ENCODE peak calls at places on chromosomes 5 and 9, in ten cellular contexts. R, N, V, Y, J, C, K, H, M and U are unnamed samples.

GRCh38 chr5:37391591-37391990 is 12.5 kb downstream of the WDR70 start:
- DNase-seq in V (no peak), N (no peak), H (no peak), R (no peak), J (no peak), C (no peak), K (no peak), Y (no peak), M (no peak), U (no peak)

GRCh38 chr5:174340221-174340620 is 294.7 kb downstream of the NSG2 start:
- DNase-seq in M (no peak), C (no peak), K (no peak), H (no peak), N (no peak), Y (no peak), V (no peak), J (no peak), R (no peak), U (no peak)

GRCh38 chr9:127011772-127012171 is 97.2 kb downstream of the RALGPS1 start:
- DNase-seq in Y (peak; percentile 13), C (no peak), H (no peak), K (no peak), N (no peak), R (no peak), V (no peak), M (no peak), J (no peak), U (no peak)

GRCh38 chr9:91359734-91360470 is 1.8 kb downstream of the AUH start:
- DNase-seq in V (no peak), M (no peak), N (no peak), R (no peak), J (no peak), C (no peak), H (no peak), K (no peak), Y (peak; percentile 14), U (no peak)

GRCh38 chr5:156589859-156590216 is 260.3 kb upstream of the PPP1R2B start:
- DNase-seq in R (no peak), M (no peak), H (no peak), J (no peak), K (no peak), C (no peak), Y (no peak), N (no peak), V (no peak), U (no peak)

GRCh38 chr5:36739751-36740221 is 133.4 kb downstream of the SLC1A3 start:
- DNase-seq in Y (peak; percentile 89), J (peak; percentile 82), V (peak; percentile 67), H (peak; percentile 68), K (peak; percentile 65), M (peak; percentile 87), C (peak; percentile 57), R (peak; percentile 73), N (peak; percentile 70), U (peak; percentile 89)

GRCh38 chr5:54180616-54181015 is 129.8 kb downstream of the ARL15 start:
- DNase-seq in K (no peak), H (no peak), J (no peak), R (no peak), Y (no peak), V (no peak), C (no peak), N (no peak), M (no peak), U (no peak)

GRCh38 chr5:6634327-6634713 is 1.1 kb downstream of the SRD5A1 start:
- DNase-seq in C (peak; percentile 47), M (no peak), R (no peak), N (no peak), Y (peak; percentile 50), V (no peak), J (no peak), H (no peak), K (no peak), U (no peak)

GRCh38 chr5:107365355-107366109 is 305.2 kb downstream of the EFNA5 start:
- DNase-seq in V (no peak), N (no peak), J (no peak), K (no peak), M (no peak), H (no peak), C (no peak), Y (peak; percentile 3), R (no peak), U (no peak)

GRCh38 chr9:20684865-20685696 is 1.0 kb downstream of the FOCAD start:
- DNase-seq in C (no peak), Y (peak; percentile 83), J (no peak), M (no peak), R (no peak), V (peak; percentile 45), N (peak; percentile 53), K (no peak), H (no peak), U (no peak)

GRCh38 chr9:2132484-2133082 is 117.4 kb downstream of the SMARCA2 start:
- DNase-seq in V (no peak), Y (peak; percentile 51), C (peak; percentile 44), N (peak; percentile 19), M (no peak), J (peak; percentile 23), R (peak; percentile 6), H (no peak), K (no peak), U (no peak)

GRCh38 chr9:122526602-122527001 is 491 bp downstream of the OR1N1 start:
- DNase-seq in N (no peak), Y (no peak), J (no peak), C (no peak), R (no peak), K (no peak), V (no peak), M (no peak), H (no peak), U (no peak)

GRCh38 chr5:83197326-83197725 is 120.0 kb downstream of the XRCC4 start:
- DNase-seq in R (no peak), M (no peak), V (no peak), H (no peak), K (no peak), J (no peak), C (peak; percentile 14), N (no peak), Y (no peak), U (no peak)

GRCh38 chr9:136201609-136202448 is 3.1 kb downstream of the LHX3 start:
- DNase-seq in V (no peak), J (no peak), K (no peak), Y (no peak), C (peak; percentile 63), R (no peak), H (no peak), N (no peak), M (no peak), U (no peak)

DNA sequence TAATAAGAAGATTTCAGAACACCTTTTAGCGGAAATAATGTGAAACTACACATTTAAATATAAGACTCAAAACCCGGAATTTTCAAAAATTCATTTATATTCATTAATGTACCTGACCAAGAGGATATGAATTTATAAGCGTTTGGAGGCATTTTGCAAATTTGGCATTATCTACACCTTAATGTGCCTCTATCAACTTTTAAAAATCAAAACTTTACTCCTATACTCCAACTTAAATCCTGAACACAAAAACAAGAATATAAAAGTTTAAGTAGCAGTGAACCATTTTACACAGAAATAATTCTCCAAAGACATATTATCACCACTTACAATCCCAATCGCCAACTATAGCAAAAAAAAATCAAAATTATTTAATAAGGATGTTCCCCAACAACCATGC is 3.9 kb downstream of the ZNF608 start:
- DNase-seq in J (no peak), Y (no peak), K (no peak), V (no peak), M (no peak), N (no peak), C (no peak), R (no peak), H (no peak), U (no peak)
- H3K4me1 ChIP-seq in J (no peaks in the 10 kb centered on the region), Y (peaks cover 53% of the 10 kb centered on the region), K (no peaks in the 10 kb centered on the region), V (peaks cover 19% of the 10 kb centered on the region), M (peaks cover 3% of the 10 kb centered on the region), N (no peaks in the 10 kb centered on the region), C (peaks cover 5% of the 10 kb centered on the region), R (peaks cover 65% of the 10 kb centered on the region), H (peaks cover 61% of the 10 kb centered on the region), U (peaks cover 24% of the 10 kb centered on the region)

DNA sequence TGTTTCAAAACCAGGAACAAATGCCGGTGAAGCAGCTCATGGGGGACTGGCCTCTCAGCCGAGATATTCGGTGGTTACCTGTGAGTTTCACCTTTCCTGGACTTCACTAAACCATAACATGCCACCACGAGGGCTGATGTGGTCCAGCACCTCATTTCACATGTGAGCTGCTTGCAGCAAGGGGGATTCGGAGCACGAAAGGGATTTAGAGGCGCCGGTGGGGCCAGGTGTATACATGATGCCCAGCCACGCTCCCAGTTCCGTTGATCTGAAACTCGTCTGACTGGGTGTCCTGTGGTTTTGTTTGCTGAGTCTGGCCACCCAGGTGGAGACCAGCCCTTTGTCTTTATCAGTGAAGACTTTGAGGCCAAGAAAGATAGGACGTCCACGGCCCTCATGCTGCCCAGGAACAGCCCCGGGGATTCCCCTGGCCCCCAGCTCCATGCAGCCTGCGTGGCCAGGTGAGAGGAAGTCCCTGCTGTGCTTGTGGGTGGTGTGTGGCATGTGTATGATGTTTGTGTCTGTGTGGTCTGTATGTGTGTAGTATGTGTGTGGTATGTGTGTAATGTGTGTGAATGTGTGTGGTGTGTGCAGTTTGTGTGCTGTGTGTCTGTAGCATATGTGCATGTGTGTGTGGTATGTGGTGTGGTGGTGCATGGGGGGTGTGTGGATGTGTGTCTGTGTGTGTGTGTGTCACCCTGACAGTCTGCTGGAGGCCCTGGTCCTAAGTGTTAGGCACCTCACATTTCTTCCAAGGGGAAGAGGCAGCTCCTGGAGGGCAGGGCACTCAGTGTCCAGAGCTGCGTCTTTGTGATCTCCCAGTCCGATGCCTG is 23.4 kb downstream of the PHF2 start:
- DNase-seq in H (peak; percentile 40), C (no peak), M (no peak), N (no peak), Y (no peak), V (no peak), J (no peak), K (no peak), R (no peak), U (no peak)
- H3K4me1 ChIP-seq in H (peaks cover 31% of the 10 kb centered on the region), C (no peaks in the 10 kb centered on the region), M (peaks cover 21% of the 10 kb centered on the region), N (peaks cover 30% of the 10 kb centered on the region), Y (no peaks in the 10 kb centered on the region), V (no peaks in the 10 kb centered on the region), J (peaks cover 6% of the 10 kb centered on the region), K (peaks cover 45% of the 10 kb centered on the region), R (peaks cover 6% of the 10 kb centered on the region), U (no peaks in the 10 kb centered on the region)

DNA sequence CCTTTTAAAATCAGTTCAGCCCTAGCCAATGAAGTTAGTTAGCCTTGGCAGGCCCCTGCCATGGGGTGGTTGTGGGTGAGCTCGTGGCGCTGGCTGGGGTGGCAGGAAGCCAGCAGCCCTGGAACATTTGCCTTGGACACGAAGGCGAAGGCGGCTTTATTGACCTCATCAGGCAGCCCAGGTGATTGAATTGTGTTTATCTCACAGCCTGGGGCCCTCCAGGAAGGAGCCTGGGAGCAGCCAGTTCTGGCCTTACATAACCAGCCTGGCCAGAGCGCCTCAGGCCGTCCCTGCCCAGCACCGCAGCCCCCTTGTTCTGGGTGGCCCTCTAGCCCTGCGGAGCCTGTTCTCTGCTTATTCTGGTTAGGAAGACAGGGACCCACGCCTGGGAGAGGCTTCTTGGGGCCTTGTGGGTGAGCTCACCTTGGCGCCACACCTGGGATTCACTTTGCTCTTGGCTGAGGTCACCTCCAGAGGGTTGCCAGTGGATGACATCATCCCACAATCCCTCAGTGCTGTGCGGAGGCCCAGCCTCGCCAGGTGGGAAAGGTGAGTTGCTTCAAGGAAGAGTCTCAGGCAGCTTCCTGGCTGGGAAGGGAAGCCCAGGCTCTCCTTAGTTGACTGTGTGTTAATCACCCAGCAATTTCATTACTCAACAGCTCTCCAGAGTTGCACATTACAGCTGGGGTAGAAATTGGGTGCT is 54.4 kb upstream of the RPL26L1 start:
- DNase-seq in J (no peak), H (peak; percentile 83), V (peak; percentile 98), N (no peak), K (no peak), Y (peak; percentile 97), M (peak; percentile 89), C (peak; percentile 58), R (peak; percentile 48), U (peak; percentile 81)
- H3K4me1 ChIP-seq in J (no peaks in the 10 kb centered on the region), H (peaks cover 68% of the 10 kb centered on the region), V (peaks cover 51% of the 10 kb centered on the region), N (no peaks in the 10 kb centered on the region), K (no peaks in the 10 kb centered on the region), Y (peaks cover 48% of the 10 kb centered on the region), M (peaks cover 20% of the 10 kb centered on the region), C (peaks cover 56% of the 10 kb centered on the region), R (peaks cover 12% of the 10 kb centered on the region), U (peaks cover 51% of the 10 kb centered on the region)

GRCh38 chr5:180811012-180811622 is 8.5 kb upstream of the MGAT1 start:
- DNase-seq in R (no peak), Y (no peak), H (no peak), K (no peak), J (no peak), M (no peak), N (no peak), C (no peak), V (no peak), U (peak; percentile 17)
- H3K4me1 ChIP-seq in R (peaks cover 20% of the 10 kb centered on the region), Y (peaks cover 44% of the 10 kb centered on the region), H (peaks cover 53% of the 10 kb centered on the region), K (peaks cover 50% of the 10 kb centered on the region), J (peaks cover 42% of the 10 kb centered on the region), M (peaks cover 18% of the 10 kb centered on the region), N (peaks cover 41% of the 10 kb centered on the region), C (peaks cover 4% of the 10 kb centered on the region), V (peaks cover 55% of the 10 kb centered on the region), U (peaks cover 40% of the 10 kb centered on the region)